ENCODE peak calls at places on chromosomes 6 and 20, in nine cellular contexts. A, O, X, M, B, H, N, U and J are unnamed samples.

GRCh38 chr20:145877-146276 is 3.5 kb downstream of the DEFB126 start:
- DNase-seq in U (no peak), M (no peak), A (no peak), X (no peak), H (no peak), N (no peak), B (no peak), O (no peak), J (no peak)

GRCh38 chr6:114063956-114064355 is 93.0 kb upstream of the HDAC2 start:
- DNase-seq in M (no peak), A (no peak), U (no peak), X (no peak), O (no peak), B (no peak), H (no peak), N (peak), J (no peak)

GRCh38 chr6:12844284-12845223 is 128.0 kb downstream of the PHACTR1 start:
- DNase-seq in X (no peak), U (no peak), A (no peak), M (no peak), O (peak), H (peak), N (peak), B (peak), J (no peak)

GRCh38 chr6:34200340-34200971 is 36.2 kb upstream of the HMGA1 start:
- DNase-seq in U (no peak), H (no peak), A (no peak), N (no peak), B (no peak), X (no peak), O (no peak), M (no peak), J (no peak)

GRCh38 chr6:159616456-159616855 is 76.6 kb downstream of the SOD2 start:
- DNase-seq in X (no peak), B (no peak), A (no peak), U (no peak), H (no peak), N (no peak), M (no peak), O (no peak), J (peak)

GRCh38 chr6:117270121-117270959 is 5.0 kb downstream of the VGLL2 start:
- DNase-seq in H (peak), U (no peak), O (peak), B (no peak), M (peak), A (peak), N (peak), X (no peak), J (peak)

GRCh38 chr6:14478396-14479225 is 361.0 kb downstream of the CD83 start:
- DNase-seq in X (no peak), B (no peak), H (no peak), A (no peak), M (no peak), N (no peak), O (no peak), U (no peak), J (no peak)

GRCh38 chr6:52499681-52500239 is 77.1 kb downstream of the TRAM2 start:
- DNase-seq in H (no peak), N (no peak), O (peak), U (no peak), B (no peak), X (peak), A (no peak), M (peak), J (no peak)

GRCh38 chr20:13800728-13801134 is 15.9 kb downstream of the NDUFAF5 start:
- DNase-seq in A (peak), U (peak), B (peak), O (peak), X (peak), N (peak), M (no peak), H (peak), J (peak)

GRCh38 chr6:108651287-108651686 is 90.6 kb downstream of the FOXO3 start:
- DNase-seq in O (no peak), X (no peak), B (no peak), A (no peak), M (no peak), U (no peak), H (no peak), N (no peak), J (no peak)

GRCh38 chr6:42230320-42231034 is 12.8 kb upstream of the MRPS10 start:
- DNase-seq in U (peak), A (no peak), O (no peak), M (no peak), B (peak), X (no peak), N (no peak), H (no peak), J (no peak)
- TF ChIP-seq CTCF in U (peak), A (no peak), O (peak), M (peak), B (peak), X (peak), N (peak), H (peak), J (peak)

GRCh38 chr20:17858450-17859001 is 110.1 kb downstream of the SNX5 start:
- DNase-seq in U (no peak), M (no peak), N (no peak), B (no peak), H (no peak), A (no peak), X (no peak), O (no peak), J (no peak)

GRCh38 chr20:17859002-17859615 is 109.5 kb downstream of the SNX5 start:
- DNase-seq in N (no peak), M (no peak), A (no peak), O (no peak), X (no peak), U (no peak), H (no peak), B (no peak), J (no peak)

GRCh38 chr20:17860306-17861197 is 108.0 kb downstream of the SNX5 start:
- DNase-seq in O (no peak), A (no peak), B (no peak), M (no peak), U (no peak), H (no peak), N (no peak), X (no peak), J (no peak)

GRCh38 chr20:17857639-17858449 is 110.8 kb downstream of the SNX5 start:
- DNase-seq in M (no peak), A (no peak), U (no peak), O (no peak), H (no peak), X (no peak), N (no peak), B (no peak), J (no peak)

GRCh38 chr20:17859616-17860232 is 108.9 kb downstream of the SNX5 start:
- DNase-seq in M (no peak), H (no peak), A (no peak), U (no peak), B (no peak), O (peak), N (no peak), X (peak), J (no peak)
- TF ChIP-seq CTCF in M (no peak), H (no peak), A (no peak), U (no peak), B (no peak), O (no peak), N (no peak), X (peak), J (no peak)

DNA sequence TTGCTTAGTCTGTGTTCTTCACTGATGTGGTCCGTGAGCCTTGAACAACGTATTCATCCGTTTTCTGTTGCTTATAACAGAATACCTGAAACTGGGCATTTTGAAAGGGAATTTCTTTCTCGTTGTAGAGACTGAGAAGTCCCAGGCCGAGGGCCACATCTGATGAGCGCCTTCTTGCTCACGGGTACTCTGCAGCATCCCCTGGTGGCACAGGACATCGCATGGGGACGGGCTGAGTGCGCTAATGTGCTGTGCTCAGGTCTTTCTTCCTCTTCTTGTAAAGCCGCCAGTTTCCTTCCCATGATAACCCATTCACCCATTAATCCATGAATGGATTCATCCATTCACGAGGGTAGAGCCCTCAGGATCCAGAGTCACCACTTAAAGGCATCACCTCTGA is 161.0 kb downstream of the NFATC2 start:
- DNase-seq in B (no peak), N (no peak), U (no peak), X (no peak), A (no peak), O (no peak), H (no peak), M (no peak), J (no peak)
- TF ChIP-seq CTCF in B (no peak), N (no peak), U (peak), X (no peak), A (no peak), O (no peak), H (no peak), M (peak), J (no peak)

GRCh38 chr6:11309947-11310665 is 77.6 kb upstream of the NEDD9 start:
- DNase-seq in X (no peak), U (no peak), N (no peak), H (no peak), B (no peak), M (no peak), A (peak), O (no peak), J (peak)
- TF ChIP-seq CTCF in X (no peak), U (no peak), N (no peak), H (no peak), B (no peak), M (peak), A (peak), O (no peak), J (peak)

GRCh38 chr20:49889943-49890650 is 25.2 kb downstream of the SPATA2 start:
- DNase-seq in B (no peak), U (no peak), M (no peak), O (no peak), H (no peak), X (no peak), A (no peak), N (no peak), J (no peak)
- TF ChIP-seq CTCF in B (no peak), U (peak), M (peak), O (no peak), H (peak), X (peak), A (peak), N (no peak), J (no peak)

GRCh38 chr20:37758332-37758731 is 64.5 kb downstream of the CTNNBL1 start:
- DNase-seq in X (peak), O (no peak), N (no peak), H (no peak), M (peak), A (no peak), U (peak), B (no peak), J (peak)
- TF ChIP-seq CTCF in X (no peak), O (peak), N (no peak), H (no peak), M (peak), A (no peak), U (peak), B (peak), J (no peak)

GRCh38 chr6:81450180-81450579 is 302.3 kb downstream of the TENT5A start:
- DNase-seq in N (peak), A (no peak), U (peak), X (no peak), O (no peak), B (peak), H (peak), M (no peak), J (no peak)
- TF ChIP-seq CTCF in N (no peak), A (no peak), U (peak), X (peak), O (no peak), B (no peak), H (peak), M (no peak), J (no peak)

DNA sequence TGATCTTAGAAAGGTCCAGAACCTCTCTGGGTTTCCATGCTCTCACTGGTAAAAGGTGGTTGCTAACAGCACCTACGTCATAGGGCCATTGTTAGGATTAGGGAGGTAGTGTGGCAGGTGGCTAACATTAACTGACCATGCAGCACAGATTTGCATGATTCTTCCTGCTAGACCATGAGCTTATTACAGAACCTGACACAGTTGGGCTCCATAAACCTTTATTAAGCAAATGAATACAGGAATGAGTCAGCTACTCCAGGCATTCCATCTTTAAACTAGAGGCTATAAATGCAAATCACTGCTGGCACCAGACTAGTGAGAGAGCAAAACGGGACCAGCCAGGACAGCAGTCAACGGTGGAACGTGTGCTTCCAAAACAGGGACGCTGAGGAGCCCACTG is 440.2 kb downstream of the PTPRT start:
- DNase-seq in H (no peak), X (no peak), B (no peak), N (no peak), U (no peak), O (no peak), M (no peak), A (no peak), J (no peak)
- TF ChIP-seq CTCF in H (no peak), X (no peak), B (no peak), N (no peak), U (no peak), O (no peak), M (no peak), A (no peak), J (no peak)

GRCh38 chr6:101003075-101003474 is 121.9 kb upstream of the ASCC3 start:
- DNase-seq in X (no peak), H (no peak), A (no peak), O (no peak), U (no peak), N (no peak), B (no peak), M (no peak), J (no peak)
- TF ChIP-seq CTCF in X (no peak), H (no peak), A (no peak), O (no peak), U (no peak), N (no peak), B (no peak), M (no peak), J (no peak)